ENCODE peak calls at places on chromosomes 2 and 18, in ten cellular contexts. W is CD4-positive, alpha-beta T cell; Q is choroid plexus epithelial cell; Z is pancreas; M is HFFc6; N is brain microvascular endothelial cell; V is neural progenitor cell; D is left ventricle myocardium inferior; S is cardiac fibroblast; G is NB4. T is an unnamed sample.

GRCh38 chr18:55753643-55754255 is 165.8 kb upstream of the TCF4 start:
- DNase-seq in W (no peak), Q (no peak), Z (no peak), M (peak), N (no peak), V (no peak), D (no peak), S (no peak), G (no peak), T (no peak)

GRCh38 chr18:62828852-62829251 is 113.5 kb downstream of the PHLPP1 start:
- DNase-seq in W (no peak), Q (peak), Z (no peak), M (no peak), N (no peak), V (no peak), D (no peak), S (no peak), G (no peak), T (no peak)

GRCh38 chr18:76489081-76489480 is 6.0 kb downstream of the ZNF516 start:
- DNase-seq in W (no peak), Q (no peak), Z (no peak), M (no peak), N (no peak), V (no peak), D (no peak), S (no peak), G (no peak), T (no peak)

GRCh38 chr18:55161966-55162365 is 202.7 kb upstream of the CCDC68 start:
- DNase-seq in W (no peak), Q (no peak), Z (no peak), M (no peak), N (no peak), V (no peak), D (peak), S (peak), G (no peak), T (no peak)

GRCh38 chr2:221731432-221731831 is 159.3 kb upstream of the EPHA4 start:
- DNase-seq in W (no peak), Q (no peak), Z (no peak), M (no peak), N (no peak), V (peak), D (no peak), S (no peak), G (no peak), T (no peak)

GRCh38 chr18:62838475-62839098 is 123.2 kb downstream of the PHLPP1 start:
- DNase-seq in W (no peak), Q (no peak), Z (no peak), M (no peak), N (no peak), V (no peak), D (no peak), S (no peak), G (no peak), T (no peak)

GRCh38 chr2:135617501-135618015 is 86.3 kb downstream of the R3HDM1 start:
- DNase-seq in W (no peak), Q (no peak), Z (no peak), M (no peak), N (no peak), V (no peak), D (no peak), S (no peak), G (no peak), T (no peak)

GRCh38 chr2:25903216-25903776 is 25.0 kb upstream of the ASXL2 start:
- DNase-seq in W (no peak), Q (no peak), Z (no peak), M (no peak), N (no peak), V (no peak), D (no peak), S (no peak), G (no peak), T (no peak)

GRCh38 chr2:28736034-28736433 is 15.6 kb upstream of the PPP1CB start:
- DNase-seq in W (no peak), Q (no peak), Z (peak), M (no peak), N (no peak), V (no peak), D (peak), S (peak), G (no peak), T (no peak)

GRCh38 chr2:129906861-129907235 is 72.6 kb upstream of the RAB6C start:
- DNase-seq in W (no peak), Q (no peak), Z (no peak), M (no peak), N (no peak), V (no peak), D (no peak), S (no peak), G (peak), T (no peak)

GRCh38 chr2:236693531-236693930 is 123.9 kb downstream of the ACKR3 start:
- DNase-seq in W (no peak), Q (no peak), Z (no peak), M (no peak), N (no peak), V (peak), D (no peak), S (no peak), G (no peak), T (no peak)

GRCh38 chr18:58303363-58303762 is 259.3 kb downstream of the NEDD4L start:
- DNase-seq in W (no peak), Q (peak), Z (no peak), M (no peak), N (no peak), V (no peak), D (no peak), S (no peak), G (no peak), T (no peak)

GRCh38 chr2:55160422-55160821 is 71.7 kb downstream of the CLHC1 start:
- DNase-seq in W (no peak), Q (no peak), Z (peak), M (no peak), N (no peak), V (no peak), D (no peak), S (no peak), G (no peak), T (no peak)

GRCh38 chr2:221323513-221323912 is 248.6 kb downstream of the EPHA4 start:
- DNase-seq in W (no peak), Q (no peak), Z (no peak), M (no peak), N (no peak), V (no peak), D (no peak), S (no peak), G (no peak), T (no peak)

GRCh38 chr2:46416280-46416679 is 63.1 kb upstream of the TMEM247 start:
- DNase-seq in W (no peak), Q (no peak), Z (no peak), M (no peak), N (no peak), V (no peak), D (no peak), S (no peak), G (no peak), T (no peak)

GRCh38 chr2:179440642-179441251 is 176.1 kb upstream of the SESTD1 start:
- DNase-seq in W (no peak), Q (peak), Z (no peak), M (peak), N (no peak), V (peak), D (no peak), S (peak), G (peak), T (no peak)

GRCh38 chr2:143410097-143410897 is 281.1 kb downstream of the ARHGAP15 start:
- DNase-seq in W (no peak), Q (no peak), Z (no peak), M (no peak), N (no peak), V (no peak), D (no peak), S (no peak), G (no peak), T (no peak)

GRCh38 chr2:35827086-35827485 is 528.5 kb upstream of the CRIM1 start:
- DNase-seq in W (no peak), Q (no peak), Z (no peak), M (no peak), N (no peak), V (no peak), D (no peak), S (no peak), G (no peak), T (no peak)

GRCh38 chr2:15569658-15570615 is 8.8 kb upstream of the NBAS start:
- DNase-seq in W (no peak), Q (no peak), Z (no peak), M (no peak), N (no peak), V (peak), D (no peak), S (no peak), G (no peak), T (no peak)
- TF ChIP-seq CTCF in W (no peak), Q (no peak), Z (no peak), M (no peak), N (no peak), V (no peak), D (no peak), S (no peak), G (no peak), T (no peak)

GRCh38 chr18:48778344-48779011 is 172.3 kb downstream of the SMAD7 start:
- DNase-seq in W (no peak), Q (no peak), Z (no peak), M (no peak), N (no peak), V (no peak), D (no peak), S (no peak), G (no peak), T (no peak)
- TF ChIP-seq CTCF in W (no peak), Q (no peak), Z (no peak), M (no peak), N (no peak), V (no peak), D (no peak), S (no peak), G (no peak), T (no peak)

DNA sequence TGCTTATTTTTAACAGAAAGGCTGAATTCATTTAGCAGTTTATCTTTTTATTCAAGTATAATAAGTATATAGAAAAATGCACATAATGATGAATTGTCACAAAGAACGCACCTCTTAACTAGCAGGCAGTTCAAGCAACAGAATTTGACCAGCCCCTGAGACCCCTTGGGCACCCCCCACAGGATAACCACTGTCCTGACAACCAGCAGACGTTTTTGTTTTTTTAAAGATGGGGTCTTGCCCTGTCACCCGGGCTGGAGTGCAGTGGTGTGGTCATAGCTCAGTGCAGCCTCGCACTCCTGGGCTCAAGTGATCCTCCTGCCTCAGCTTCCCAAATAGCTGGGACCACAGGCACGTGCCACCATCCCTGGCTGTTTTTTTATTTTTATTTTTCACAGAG is 14.0 kb downstream of the PRELID3A start:
- DNase-seq in W (no peak), Q (no peak), Z (no peak), M (no peak), N (no peak), V (peak), D (no peak), S (no peak), G (peak), T (no peak)
- TF ChIP-seq CTCF in W (no peak), Q (no peak), Z (no peak), M (no peak), N (no peak), V (no peak), D (no peak), S (no peak), G (peak), T (no peak)

GRCh38 chr2:43224571-43225092 is 1.8 kb downstream of the ZFP36L2 start:
- DNase-seq in W (peak), Q (peak), Z (peak), M (no peak), N (peak), V (peak), D (peak), S (peak), G (peak), T (no peak)
- TF ChIP-seq CTCF in W (no peak), Q (no peak), Z (no peak), M (no peak), N (no peak), V (no peak), D (no peak), S (no peak), G (no peak), T (no peak)

DNA sequence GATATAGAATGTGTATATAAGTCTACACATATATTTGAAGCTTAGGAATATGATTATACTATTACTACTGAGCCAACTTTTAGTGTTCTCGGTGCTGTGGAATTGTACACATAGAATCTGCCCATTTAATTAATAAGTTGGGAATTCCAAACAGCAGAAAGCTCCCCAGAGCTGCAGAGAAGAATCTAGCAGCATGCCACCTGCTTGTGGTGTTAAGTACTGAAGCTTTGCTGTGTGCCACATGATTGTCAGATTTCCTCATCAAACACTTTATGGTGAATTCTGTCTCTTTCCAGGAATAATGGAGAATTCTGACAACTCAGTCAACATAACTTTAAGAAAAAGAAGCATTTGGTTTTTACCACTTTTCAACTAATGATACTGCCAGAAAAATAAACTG is 117.8 kb downstream of the WDSUB1 start:
- DNase-seq in W (no peak), Q (peak), Z (no peak), M (peak), N (peak), V (no peak), D (no peak), S (peak), G (no peak), T (no peak)
- TF ChIP-seq CTCF in W (no peak), Q (peak), Z (no peak), M (peak), N (peak), V (peak), D (peak), S (peak), G (no peak), T (no peak)

DNA sequence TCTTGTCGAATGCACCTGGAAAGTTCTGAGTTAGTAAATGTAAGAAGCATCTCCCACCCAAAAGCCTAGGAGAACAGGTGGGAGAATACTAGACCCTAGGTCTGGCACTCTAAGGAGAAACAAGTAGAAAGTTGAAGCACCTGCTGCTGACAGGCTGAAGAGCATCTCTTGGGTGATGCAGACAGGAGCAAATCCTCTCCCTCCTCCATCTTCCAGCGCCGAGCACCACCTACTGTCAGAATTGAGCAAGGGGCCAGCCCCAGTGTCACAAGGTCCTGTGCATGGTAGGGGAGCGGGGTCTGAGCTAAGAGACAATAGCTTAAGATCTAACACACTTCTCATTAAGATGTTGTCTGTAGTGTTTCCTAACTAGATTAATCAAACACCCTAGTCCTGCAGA is 52.9 kb downstream of the HK2 start:
- DNase-seq in W (no peak), Q (no peak), Z (no peak), M (peak), N (no peak), V (peak), D (no peak), S (no peak), G (no peak), T (no peak)
- TF ChIP-seq CTCF in W (no peak), Q (no peak), Z (no peak), M (peak), N (peak), V (peak), D (no peak), S (no peak), G (no peak), T (no peak)

GRCh38 chr18:49944681-49945080 is 131.3 kb upstream of the ACAA2 start:
- DNase-seq in W (peak), Q (peak), Z (no peak), M (no peak), N (no peak), V (no peak), D (no peak), S (peak), G (peak), T (no peak)
- TF ChIP-seq CTCF in W (no peak), Q (peak), Z (no peak), M (peak), N (peak), V (peak), D (peak), S (no peak), G (no peak), T (no peak)